ENCODE peak calls at places on chromosomes 1 and 21, in nine cellular contexts. Z is GM23338, N is sigmoid colon, X is heart left ventricle, G is adrenal gland, P is cardiac muscle cell, F is left ventricle myocardium inferior, M is iPS DF 6.9, E is GM23248. K is an unnamed sample. For H3K4me1, the result is how much of the 10 kb centered on the place peaks cover.

GRCh38 chr1:154398141-154398540 is 7.0 kb upstream of the IL6R start:
- DNase-seq in Z (no peak), N (peak), X (no peak), G (no peak), P (no peak), F (no peak), M (no peak), E (no peak), K (no peak)

GRCh38 chr1:72280714-72281113 is 1.6 kb downstream of the NEGR1 start:
- DNase-seq in Z (no peak), N (no peak), X (no peak), G (no peak), P (no peak), F (no peak), M (no peak), E (peak), K (no peak)

GRCh38 chr1:63319069-63320023 is 3.0 kb upstream of the FOXD3 start:
- DNase-seq in Z (peak), N (no peak), X (no peak), G (no peak), P (no peak), F (no peak), M (no peak), E (no peak), K (no peak)

GRCh38 chr1:81876901-81877750 is 76.4 kb downstream of the ADGRL2 start:
- DNase-seq in Z (peak), N (no peak), X (no peak), G (no peak), P (peak), F (no peak), M (no peak), E (peak), K (no peak)

GRCh38 chr1:199859525-199859924 is 168.0 kb upstream of the NR5A2 start:
- DNase-seq in Z (no peak), N (no peak), X (no peak), G (no peak), P (peak), F (no peak), M (no peak), E (peak), K (no peak)

GRCh38 chr1:157438236-157439012 is 113.9 kb downstream of the FCRL5 start:
- DNase-seq in Z (peak), N (no peak), X (no peak), G (no peak), P (peak), F (no peak), M (no peak), E (peak), K (no peak)

GRCh38 chr1:9822490-9822889 is 1.3 kb downstream of the CLSTN1 start:
- DNase-seq in Z (no peak), N (no peak), X (no peak), G (no peak), P (no peak), F (no peak), M (no peak), E (peak), K (no peak)

GRCh38 chr1:182253319-182253718 is 138.3 kb downstream of the GLUL start:
- DNase-seq in Z (no peak), N (no peak), X (no peak), G (no peak), P (no peak), F (no peak), M (no peak), E (no peak), K (no peak)

GRCh38 chr1:160056648-160057169 is 13.3 kb downstream of the KCNJ10 start:
- DNase-seq in Z (no peak), N (no peak), X (no peak), G (no peak), P (no peak), F (no peak), M (no peak), E (no peak), K (no peak)

GRCh38 chr21:28308516-28308915 is 684.2 kb downstream of the LTN1 start:
- DNase-seq in Z (no peak), N (no peak), X (no peak), G (no peak), P (no peak), F (no peak), M (no peak), E (peak), K (no peak)

GRCh38 chr1:7473223-7474142 is 297.6 kb upstream of the VAMP3 start:
- DNase-seq in Z (no peak), N (no peak), X (no peak), G (no peak), P (no peak), F (no peak), M (no peak), E (no peak), K (no peak)

GRCh38 chr1:174769961-174770549 is 229.7 kb upstream of the CACYBP start:
- DNase-seq in Z (peak), N (no peak), X (no peak), G (peak), P (peak), F (no peak), M (peak), E (peak), K (no peak)

GRCh38 chr1:176765608-176766007 is 302.6 kb downstream of the PAPPA2 start:
- DNase-seq in Z (peak), N (no peak), X (no peak), G (no peak), P (no peak), F (no peak), M (no peak), E (no peak), K (no peak)

GRCh38 chr1:82604524-82604923 is 803.8 kb downstream of the ADGRL2 start:
- DNase-seq in Z (peak), N (no peak), X (no peak), G (no peak), P (no peak), F (no peak), M (peak), E (no peak), K (no peak)

GRCh38 chr1:245765241-245766000 is 610.6 kb downstream of the KIF26B start:
- DNase-seq in Z (no peak), N (no peak), X (no peak), G (no peak), P (peak), F (no peak), M (no peak), E (peak), K (no peak)

GRCh38 chr1:56496861-56497772 is 82.2 kb downstream of the PLPP3 start:
- DNase-seq in Z (no peak), N (no peak), X (no peak), G (no peak), P (no peak), F (no peak), M (no peak), E (no peak), K (no peak)

GRCh38 chr1:107831921-107832320 is 133.1 kb downstream of the VAV3 start:
- DNase-seq in Z (no peak), N (no peak), X (no peak), G (no peak), P (no peak), F (no peak), M (no peak), E (no peak), K (no peak)
- H3K4me3 ChIP-seq in Z (no peak), N (no peak), X (no peak), G (no peak), P (no peak), F (no peak), M (no peak), E (no peak), K (no peak)

GRCh38 chr1:224718470-224719053 is 102.4 kb downstream of the CNIH3 start:
- DNase-seq in Z (no peak), N (no peak), X (no peak), G (no peak), P (no peak), F (no peak), M (no peak), E (no peak), K (no peak)
- H3K4me1 ChIP-seq in Z (under half), N (under half), X (under half), G (under half), P (under half), F (under half), M (under half), E (under half), K (under half)

GRCh38 chr1:52634111-52634510 is 1.1 kb downstream of the SHISAL2A start:
- DNase-seq in Z (no peak), N (no peak), X (no peak), G (no peak), P (no peak), F (no peak), M (no peak), E (no peak), K (no peak)

GRCh38 chr1:52635321-52636089 is 2.5 kb downstream of the SHISAL2A start:
- DNase-seq in Z (no peak), N (no peak), X (no peak), G (no peak), P (no peak), F (no peak), M (no peak), E (no peak), K (no peak)

GRCh38 chr1:52631759-52632331 is 1.1 kb upstream of the SHISAL2A start:
- DNase-seq in Z (no peak), N (no peak), X (no peak), G (no peak), P (peak), F (no peak), M (no peak), E (no peak), K (peak)

GRCh38 chr1:52632732-52633290 is at the start of gene SHISAL2A:
- DNase-seq in Z (peak), N (no peak), X (peak), G (peak), P (peak), F (peak), M (peak), E (peak), K (peak)

DNA sequence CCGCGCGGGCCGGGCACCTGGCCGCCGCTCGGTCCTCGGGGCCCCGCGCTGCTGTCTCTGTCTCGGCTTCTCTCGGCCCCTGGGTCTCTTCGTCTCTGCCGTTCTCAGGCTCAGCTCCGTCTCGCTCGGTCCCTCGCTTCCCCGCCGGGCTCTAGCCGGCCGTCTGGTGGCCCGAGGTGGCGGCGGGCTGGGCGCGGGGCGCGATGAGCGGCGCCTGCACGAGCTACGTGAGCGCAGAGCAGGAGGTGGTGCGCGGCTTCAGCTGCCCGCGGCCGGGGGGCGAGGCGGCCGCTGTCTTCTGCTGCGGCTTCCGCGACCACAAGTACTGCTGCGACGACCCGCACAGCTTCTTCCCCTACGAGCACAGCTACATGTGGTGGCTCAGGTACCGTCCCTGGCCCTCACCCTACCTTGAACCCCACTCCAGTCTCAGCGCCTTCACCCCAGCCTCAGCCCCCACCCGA is 355 bp downstream of the SHISAL2A start:
- DNase-seq in Z (peak), N (no peak), X (no peak), G (no peak), P (peak), F (no peak), M (no peak), E (peak), K (peak)
- H3K4me3 ChIP-seq in Z (peak), N (peak), X (peak), G (no peak), P (peak), F (peak), M (peak), E (peak), K (peak)

GRCh38 chr1:15212216-15212988 is 34.6 kb upstream of the FHAD1 start:
- DNase-seq in Z (no peak), N (no peak), X (no peak), G (peak), P (no peak), F (no peak), M (no peak), E (no peak), K (no peak)

GRCh38 chr1:15213333-15213732 is 33.7 kb upstream of the FHAD1 start:
- DNase-seq in Z (no peak), N (no peak), X (no peak), G (peak), P (peak), F (no peak), M (no peak), E (no peak), K (no peak)

GRCh38 chr1:15212989-15213291 is 34.1 kb upstream of the FHAD1 start:
- DNase-seq in Z (no peak), N (no peak), X (no peak), G (no peak), P (no peak), F (no peak), M (no peak), E (no peak), K (no peak)

GRCh38 chr1:15215116-15215515 is 31.9 kb upstream of the FHAD1 start:
- DNase-seq in Z (no peak), N (peak), X (no peak), G (no peak), P (no peak), F (peak), M (no peak), E (no peak), K (no peak)

GRCh38 chr1:15214507-15214906 is 32.5 kb upstream of the FHAD1 start:
- DNase-seq in Z (no peak), N (peak), X (no peak), G (no peak), P (peak), F (peak), M (no peak), E (peak), K (no peak)
- H3K4me1 ChIP-seq in Z (under half), N (half or more), X (under half), G (half or more), P (under half), F (under half), M (under half), E (under half), K (under half)

GRCh38 chr21:39387461-39388037 is 38.7 kb upstream of the HMGN1 start:
- DNase-seq in Z (peak), N (peak), X (peak), G (peak), P (peak), F (peak), M (peak), E (peak), K (peak)

GRCh38 chr21:39386899-39387298 is 38.0 kb upstream of the HMGN1 start:
- DNase-seq in Z (no peak), N (no peak), X (no peak), G (no peak), P (no peak), F (no peak), M (no peak), E (no peak), K (no peak)

GRCh38 chr21:39385299-39386145 is 36.6 kb upstream of the HMGN1 start:
- DNase-seq in Z (no peak), N (peak), X (peak), G (peak), P (peak), F (peak), M (no peak), E (peak), K (peak)

GRCh38 chr21:39384674-39385298 is 35.9 kb upstream of the HMGN1 start:
- DNase-seq in Z (no peak), N (no peak), X (no peak), G (no peak), P (no peak), F (no peak), M (no peak), E (peak), K (no peak)

DNA sequence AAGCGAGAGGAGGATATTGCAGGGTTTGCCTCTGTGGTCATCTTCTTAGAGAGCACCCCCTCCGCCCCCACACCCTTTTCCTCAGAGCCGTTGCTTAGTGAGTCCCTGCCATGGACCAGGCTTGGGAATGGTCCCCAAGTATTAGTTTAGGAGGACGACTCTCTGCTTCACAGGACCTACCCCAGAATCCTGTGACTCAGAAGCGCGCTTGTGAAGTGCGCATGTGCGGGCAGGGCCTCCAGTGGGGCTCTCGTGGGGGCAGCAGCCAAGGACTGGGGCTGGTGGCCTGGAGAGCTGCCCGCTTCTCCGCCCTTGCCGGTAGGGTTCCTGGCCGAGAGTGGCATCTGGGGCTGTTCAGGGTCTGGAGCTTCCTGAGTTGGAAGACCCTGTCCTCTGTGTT is 37.3 kb upstream of the HMGN1 start:
- DNase-seq in Z (no peak), N (peak), X (no peak), G (peak), P (peak), F (no peak), M (no peak), E (no peak), K (no peak)
- H3K4me3 ChIP-seq in Z (no peak), N (peak), X (peak), G (no peak), P (no peak), F (peak), M (no peak), E (peak), K (no peak)

GRCh38 chr1:23978825-23979224 is 1.3 kb downstream of the SRSF10 start:
- DNase-seq in Z (no peak), N (no peak), X (no peak), G (no peak), P (no peak), F (no peak), M (no peak), E (peak), K (no peak)
- H3K4me1 ChIP-seq in Z (under half), N (half or more), X (under half), G (under half), P (under half), F (half or more), M (under half), E (under half), K (under half)

GRCh38 chr1:151002611-151003010 is 4.1 kb downstream of the MINDY1 start:
- DNase-seq in Z (no peak), N (no peak), X (no peak), G (no peak), P (no peak), F (no peak), M (no peak), E (no peak), K (no peak)
- H3K4me3 ChIP-seq in Z (no peak), N (no peak), X (peak), G (no peak), P (no peak), F (peak), M (no peak), E (no peak), K (peak)

DNA sequence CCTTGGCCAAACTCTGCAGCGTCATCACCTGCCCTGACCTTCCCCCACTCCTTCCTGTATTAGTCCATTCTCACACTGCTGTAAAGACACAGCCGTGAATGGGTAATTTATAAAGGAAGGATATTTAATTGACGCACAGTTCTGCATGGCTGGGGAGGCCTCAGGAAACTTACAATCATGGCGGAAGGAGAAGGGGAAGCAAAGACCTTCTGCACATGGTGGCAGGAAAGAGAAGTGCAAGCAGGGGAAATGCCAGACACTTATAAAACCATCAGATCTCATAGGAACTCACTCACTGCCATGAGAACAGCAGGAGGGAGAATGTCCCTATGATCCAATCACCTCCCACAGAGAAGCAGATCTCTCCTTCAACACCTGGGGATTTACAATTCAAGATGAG is 408.5 kb downstream of the PTPRU start:
- DNase-seq in Z (no peak), N (no peak), X (no peak), G (no peak), P (no peak), F (no peak), M (no peak), E (no peak), K (no peak)
- H3K4me1 ChIP-seq in Z (under half), N (under half), X (under half), G (under half), P (under half), F (under half), M (under half), E (under half), K (under half)

GRCh38 chr1:116556289-116557006 is 14.4 kb downstream of the CD58 start:
- DNase-seq in Z (no peak), N (peak), X (no peak), G (peak), P (peak), F (peak), M (no peak), E (peak), K (no peak)
- H3K4me3 ChIP-seq in Z (no peak), N (no peak), X (no peak), G (no peak), P (no peak), F (no peak), M (no peak), E (peak), K (no peak)

DNA sequence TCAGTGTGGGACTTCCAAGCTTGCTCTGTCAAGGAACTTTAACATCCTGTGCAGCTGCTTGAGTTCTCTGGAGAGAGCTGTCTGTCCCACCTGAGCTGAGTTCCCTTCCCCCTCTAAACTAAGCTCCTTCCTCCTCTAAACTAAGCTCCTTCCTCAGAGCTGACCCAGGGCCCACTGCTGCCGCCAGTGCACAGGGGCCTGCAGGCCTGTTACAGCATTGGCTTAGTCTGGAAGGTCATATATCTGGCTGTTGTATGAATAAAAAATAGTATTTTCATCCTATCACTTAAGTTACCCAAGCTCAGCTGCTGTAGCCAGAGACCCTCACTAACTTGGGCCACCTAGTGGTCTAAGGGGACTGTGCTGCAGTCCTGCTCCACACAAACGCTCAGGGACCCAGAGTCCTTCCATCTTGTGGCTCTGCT is 71.1 kb upstream of the GCLM start:
- DNase-seq in Z (peak), N (no peak), X (no peak), G (no peak), P (peak), F (no peak), M (peak), E (no peak), K (no peak)
- H3K4me1 ChIP-seq in Z (under half), N (under half), X (under half), G (under half), P (under half), F (under half), M (under half), E (under half), K (under half)

K was measured in CD8-positive, alpha-beta memory T cell.